ENCODE peak calls at places on chromosomes 3 and 15, in four cellular contexts. One of them, this sample, is unnamed.

GRCh38 chr15:48596415-48596814 is 49.1 kb downstream of the FBN1 start:
- DNase-seq in BJ: no peak
- DNase-seq in HT-29: no peak
- DNase-seq in mammary epithelial cell: no peak
- DNase-seq in this sample: no peak

GRCh38 chr3:172511783-172512357 is 11.4 kb downstream of the TNFSF10 start:
- DNase-seq in BJ: no peak
- DNase-seq in HT-29: no peak
- DNase-seq in mammary epithelial cell: no peak
- DNase-seq in this sample: no peak

GRCh38 chr3:187385296-187385695 is 17.1 kb downstream of the RTP4 start:
- DNase-seq in BJ: no peak
- DNase-seq in HT-29: no peak
- DNase-seq in mammary epithelial cell: no peak
- DNase-seq in this sample: no peak

GRCh38 chr15:39969871-39970270 is 36.0 kb downstream of the EIF2AK4 start:
- DNase-seq in BJ: no peak
- DNase-seq in HT-29: peak; percentile 61
- DNase-seq in mammary epithelial cell: peak; percentile 79
- DNase-seq in this sample: no peak

GRCh38 chr3:39917060-39917773 is 107.8 kb downstream of the MYRIP start:
- DNase-seq in BJ: no peak
- DNase-seq in HT-29: no peak
- DNase-seq in mammary epithelial cell: peak; percentile 68
- DNase-seq in this sample: no peak

GRCh38 chr3:15768421-15769255 is 29.1 kb downstream of the ANKRD28 start:
- DNase-seq in BJ: peak; percentile 90
- DNase-seq in HT-29: peak; percentile 51
- DNase-seq in mammary epithelial cell: peak; percentile 94
- DNase-seq in this sample: no peak

GRCh38 chr3:82462977-82463376 is 701.5 kb upstream of the GBE1 start:
- DNase-seq in BJ: no peak
- DNase-seq in HT-29: no peak
- DNase-seq in mammary epithelial cell: no peak
- DNase-seq in this sample: no peak

GRCh38 chr3:101119535-101119934 is 126.3 kb upstream of the ABI3BP start:
- DNase-seq in BJ: no peak
- DNase-seq in HT-29: no peak
- DNase-seq in mammary epithelial cell: peak; percentile 1
- DNase-seq in this sample: no peak

GRCh38 chr3:153348457-153349137 is 186.6 kb downstream of the RAP2B start:
- DNase-seq in BJ: peak; percentile 24
- DNase-seq in HT-29: peak; percentile 3
- DNase-seq in mammary epithelial cell: peak; percentile 65
- DNase-seq in this sample: no peak

GRCh38 chr15:39685999-39686613 is 96.5 kb downstream of the FSIP1 start:
- DNase-seq in BJ: no peak
- DNase-seq in HT-29: peak; percentile 79
- DNase-seq in mammary epithelial cell: peak; percentile 36
- DNase-seq in this sample: no peak

GRCh38 chr3:197258168-197258755 is 40.1 kb downstream of the DLG1 start:
- DNase-seq in BJ: no peak
- DNase-seq in HT-29: no peak
- DNase-seq in mammary epithelial cell: no peak
- DNase-seq in this sample: no peak

This sample was measured in activated CD8-positive, alpha-beta memory T cell treated with anti-CD3 and anti-CD28 coated beads, Interleukin-2, amount 10 ng/mL, durations not matched to agents 7 days and 5 days.